ENCODE peak calls at places on chromosomes 2 and 18, in five cellular contexts. One of them, this sample, is unnamed.

GRCh38 chr2:141554810-141555209 is 576.0 kb downstream of the LRP1B start:
- DNase-seq in GM23248: peak; percentile 38
- DNase-seq in activated CD8-positive, alpha-beta T cell treated with anti-CD3 and anti-CD28 coated beads, Interleukin-2, amount 10 ng/mL, durations not matched to agents 7 days and 5 days: peak; percentile 19
- DNase-seq in WTC11: no peak
- DNase-seq in left ventricle myocardium superior: no peak
- DNase-seq in this sample: no peak

GRCh38 chr2:81481994-81482368 is 1177.4 kb upstream of the LRRTM1 start:
- DNase-seq in WTC11: no peak
- DNase-seq in left ventricle myocardium superior: no peak
- DNase-seq in activated CD8-positive, alpha-beta T cell treated with anti-CD3 and anti-CD28 coated beads, Interleukin-2, amount 10 ng/mL, durations not matched to agents 7 days and 5 days: no peak
- DNase-seq in GM23248: no peak
- DNase-seq in this sample: no peak

GRCh38 chr18:13022644-13023043 is 31.5 kb downstream of the CEP192 start:
- DNase-seq in activated CD8-positive, alpha-beta T cell treated with anti-CD3 and anti-CD28 coated beads, Interleukin-2, amount 10 ng/mL, durations not matched to agents 7 days and 5 days: no peak
- DNase-seq in WTC11: no peak
- DNase-seq in left ventricle myocardium superior: no peak
- DNase-seq in GM23248: no peak
- DNase-seq in this sample: no peak

GRCh38 chr2:167929461-167929860 is 317.9 kb downstream of the STK39 start:
- DNase-seq in left ventricle myocardium superior: no peak
- DNase-seq in WTC11: no peak
- DNase-seq in GM23248: no peak
- DNase-seq in activated CD8-positive, alpha-beta T cell treated with anti-CD3 and anti-CD28 coated beads, Interleukin-2, amount 10 ng/mL, durations not matched to agents 7 days and 5 days: no peak
- DNase-seq in this sample: no peak

GRCh38 chr2:147374410-147374811 is 470.4 kb upstream of the ACVR2A start:
- DNase-seq in left ventricle myocardium superior: no peak
- DNase-seq in WTC11: no peak
- DNase-seq in GM23248: peak; percentile 62
- DNase-seq in activated CD8-positive, alpha-beta T cell treated with anti-CD3 and anti-CD28 coated beads, Interleukin-2, amount 10 ng/mL, durations not matched to agents 7 days and 5 days: no peak
- DNase-seq in this sample: no peak

GRCh38 chr2:222319576-222320440 is 21.0 kb upstream of the PAX3 start:
- DNase-seq in GM23248: peak; percentile 35
- DNase-seq in activated CD8-positive, alpha-beta T cell treated with anti-CD3 and anti-CD28 coated beads, Interleukin-2, amount 10 ng/mL, durations not matched to agents 7 days and 5 days: no peak
- DNase-seq in WTC11: peak; percentile 71
- DNase-seq in left ventricle myocardium superior: peak; percentile 67
- DNase-seq in this sample: peak; percentile 59

GRCh38 chr2:143686585-143687164 is 557.5 kb downstream of the ARHGAP15 start:
- DNase-seq in WTC11: no peak
- DNase-seq in activated CD8-positive, alpha-beta T cell treated with anti-CD3 and anti-CD28 coated beads, Interleukin-2, amount 10 ng/mL, durations not matched to agents 7 days and 5 days: no peak
- DNase-seq in GM23248: peak; percentile 60
- DNase-seq in left ventricle myocardium superior: no peak
- DNase-seq in this sample: no peak

GRCh38 chr2:146576301-146576700 is 1268.5 kb upstream of the ACVR2A start:
- DNase-seq in left ventricle myocardium superior: no peak
- DNase-seq in WTC11: no peak
- DNase-seq in activated CD8-positive, alpha-beta T cell treated with anti-CD3 and anti-CD28 coated beads, Interleukin-2, amount 10 ng/mL, durations not matched to agents 7 days and 5 days: no peak
- DNase-seq in GM23248: peak; percentile 1
- DNase-seq in this sample: no peak

GRCh38 chr2:20648831-20649230 is 2.1 kb downstream of the HS1BP3 start:
- DNase-seq in WTC11: no peak
- DNase-seq in GM23248: no peak
- DNase-seq in left ventricle myocardium superior: no peak
- DNase-seq in activated CD8-positive, alpha-beta T cell treated with anti-CD3 and anti-CD28 coated beads, Interleukin-2, amount 10 ng/mL, durations not matched to agents 7 days and 5 days: no peak
- DNase-seq in this sample: peak; percentile 7

GRCh38 chr18:66553824-66554223 is 50.1 kb downstream of the CDH19 start:
- DNase-seq in left ventricle myocardium superior: no peak
- DNase-seq in activated CD8-positive, alpha-beta T cell treated with anti-CD3 and anti-CD28 coated beads, Interleukin-2, amount 10 ng/mL, durations not matched to agents 7 days and 5 days: no peak
- DNase-seq in WTC11: no peak
- DNase-seq in GM23248: no peak
- DNase-seq in this sample: no peak

GRCh38 chr2:47344890-47345583 is 57.9 kb upstream of the MSH2 start:
- DNase-seq in activated CD8-positive, alpha-beta T cell treated with anti-CD3 and anti-CD28 coated beads, Interleukin-2, amount 10 ng/mL, durations not matched to agents 7 days and 5 days: no peak
- DNase-seq in left ventricle myocardium superior: peak; percentile 65
- DNase-seq in GM23248: peak; percentile 67
- DNase-seq in WTC11: peak; percentile 95
- DNase-seq in this sample: peak; percentile 77

GRCh38 chr18:7626922-7627440 is 59.9 kb downstream of the PTPRM start:
- DNase-seq in activated CD8-positive, alpha-beta T cell treated with anti-CD3 and anti-CD28 coated beads, Interleukin-2, amount 10 ng/mL, durations not matched to agents 7 days and 5 days: no peak
- DNase-seq in WTC11: no peak
- DNase-seq in GM23248: peak; percentile 56
- DNase-seq in left ventricle myocardium superior: no peak
- DNase-seq in this sample: no peak

GRCh38 chr2:96773922-96774321 is 13.2 kb downstream of the CNNM4 start:
- DNase-seq in left ventricle myocardium superior: no peak
- DNase-seq in GM23248: no peak
- DNase-seq in activated CD8-positive, alpha-beta T cell treated with anti-CD3 and anti-CD28 coated beads, Interleukin-2, amount 10 ng/mL, durations not matched to agents 7 days and 5 days: peak; percentile 67
- DNase-seq in WTC11: no peak
- DNase-seq in this sample: peak; percentile 11

GRCh38 chr2:120442923-120443571 is 97.1 kb downstream of the INHBB start:
- DNase-seq in activated CD8-positive, alpha-beta T cell treated with anti-CD3 and anti-CD28 coated beads, Interleukin-2, amount 10 ng/mL, durations not matched to agents 7 days and 5 days: peak; percentile 45
- DNase-seq in WTC11: peak; percentile 94
- DNase-seq in left ventricle myocardium superior: peak; percentile 69
- DNase-seq in GM23248: peak; percentile 6
- DNase-seq in this sample: no peak

GRCh38 chr18:62759704-62760402 is 44.5 kb downstream of the PHLPP1 start:
- DNase-seq in activated CD8-positive, alpha-beta T cell treated with anti-CD3 and anti-CD28 coated beads, Interleukin-2, amount 10 ng/mL, durations not matched to agents 7 days and 5 days: no peak
- DNase-seq in WTC11: no peak
- DNase-seq in left ventricle myocardium superior: no peak
- DNase-seq in GM23248: peak; percentile 68
- DNase-seq in this sample: no peak

GRCh38 chr2:16393483-16394071 is 272.1 kb downstream of the CYRIA start:
- DNase-seq in left ventricle myocardium superior: no peak
- DNase-seq in WTC11: no peak
- DNase-seq in activated CD8-positive, alpha-beta T cell treated with anti-CD3 and anti-CD28 coated beads, Interleukin-2, amount 10 ng/mL, durations not matched to agents 7 days and 5 days: no peak
- DNase-seq in GM23248: no peak
- DNase-seq in this sample: no peak

GRCh38 chr18:5900249-5900648 is 4.9 kb upstream of the TMEM200C start:
- DNase-seq in activated CD8-positive, alpha-beta T cell treated with anti-CD3 and anti-CD28 coated beads, Interleukin-2, amount 10 ng/mL, durations not matched to agents 7 days and 5 days: no peak
- DNase-seq in WTC11: no peak
- DNase-seq in left ventricle myocardium superior: no peak
- DNase-seq in GM23248: no peak
- DNase-seq in this sample: no peak

GRCh38 chr18:75405341-75405740 is 22.2 kb downstream of the SMIM21 start:
- DNase-seq in GM23248: peak; percentile 51
- DNase-seq in activated CD8-positive, alpha-beta T cell treated with anti-CD3 and anti-CD28 coated beads, Interleukin-2, amount 10 ng/mL, durations not matched to agents 7 days and 5 days: no peak
- DNase-seq in left ventricle myocardium superior: no peak
- DNase-seq in WTC11: no peak
- DNase-seq in this sample: no peak

GRCh38 chr2:186474196-186474595 is 11.9 kb upstream of the ZC3H15 start:
- DNase-seq in left ventricle myocardium superior: no peak
- DNase-seq in WTC11: no peak
- DNase-seq in GM23248: no peak
- DNase-seq in activated CD8-positive, alpha-beta T cell treated with anti-CD3 and anti-CD28 coated beads, Interleukin-2, amount 10 ng/mL, durations not matched to agents 7 days and 5 days: no peak
- DNase-seq in this sample: no peak

GRCh38 chr2:216985658-216986141 is 125.8 kb upstream of the TNP1 start:
- DNase-seq in left ventricle myocardium superior: no peak
- DNase-seq in GM23248: no peak
- DNase-seq in activated CD8-positive, alpha-beta T cell treated with anti-CD3 and anti-CD28 coated beads, Interleukin-2, amount 10 ng/mL, durations not matched to agents 7 days and 5 days: no peak
- DNase-seq in WTC11: peak; percentile 33
- DNase-seq in this sample: no peak

GRCh38 chr2:105896765-105897163 is 152.1 kb downstream of the NCK2 start:
- DNase-seq in GM23248: no peak
- DNase-seq in left ventricle myocardium superior: no peak
- DNase-seq in WTC11: no peak
- DNase-seq in activated CD8-positive, alpha-beta T cell treated with anti-CD3 and anti-CD28 coated beads, Interleukin-2, amount 10 ng/mL, durations not matched to agents 7 days and 5 days: no peak
- DNase-seq in this sample: no peak

GRCh38 chr18:44586782-44587524 is 93.7 kb upstream of the SETBP1 start:
- DNase-seq in WTC11: no peak
- DNase-seq in left ventricle myocardium superior: no peak
- DNase-seq in activated CD8-positive, alpha-beta T cell treated with anti-CD3 and anti-CD28 coated beads, Interleukin-2, amount 10 ng/mL, durations not matched to agents 7 days and 5 days: no peak
- DNase-seq in GM23248: no peak
- DNase-seq in this sample: no peak

GRCh38 chr2:86397989-86398388 is 43.2 kb upstream of the KDM3A start:
- DNase-seq in GM23248: no peak
- DNase-seq in WTC11: no peak
- DNase-seq in activated CD8-positive, alpha-beta T cell treated with anti-CD3 and anti-CD28 coated beads, Interleukin-2, amount 10 ng/mL, durations not matched to agents 7 days and 5 days: no peak
- DNase-seq in left ventricle myocardium superior: no peak
- DNase-seq in this sample: no peak

GRCh38 chr2:161625996-161626395 is 1.8 kb downstream of the SLC4A10 start:
- DNase-seq in activated CD8-positive, alpha-beta T cell treated with anti-CD3 and anti-CD28 coated beads, Interleukin-2, amount 10 ng/mL, durations not matched to agents 7 days and 5 days: no peak
- DNase-seq in GM23248: no peak
- DNase-seq in left ventricle myocardium superior: no peak
- DNase-seq in WTC11: peak; percentile 9
- DNase-seq in this sample: no peak

GRCh38 chr2:46781468-46782189 is 134.0 kb downstream of the MCFD2 start:
- DNase-seq in left ventricle myocardium superior: no peak
- DNase-seq in activated CD8-positive, alpha-beta T cell treated with anti-CD3 and anti-CD28 coated beads, Interleukin-2, amount 10 ng/mL, durations not matched to agents 7 days and 5 days: no peak
- DNase-seq in WTC11: no peak
- DNase-seq in GM23248: no peak
- DNase-seq in this sample: no peak

GRCh38 chr2:240498171-240498957 is 59.4 kb downstream of the ANKMY1 start:
- DNase-seq in WTC11: no peak
- DNase-seq in left ventricle myocardium superior: no peak
- DNase-seq in activated CD8-positive, alpha-beta T cell treated with anti-CD3 and anti-CD28 coated beads, Interleukin-2, amount 10 ng/mL, durations not matched to agents 7 days and 5 days: peak; percentile 1
- DNase-seq in GM23248: no peak
- DNase-seq in this sample: no peak

GRCh38 chr2:234490239-234491074 is 6.4 kb downstream of the ARL4C start:
- DNase-seq in WTC11: no peak
- DNase-seq in GM23248: no peak
- DNase-seq in activated CD8-positive, alpha-beta T cell treated with anti-CD3 and anti-CD28 coated beads, Interleukin-2, amount 10 ng/mL, durations not matched to agents 7 days and 5 days: peak; percentile 70
- DNase-seq in left ventricle myocardium superior: no peak
- DNase-seq in this sample: no peak

GRCh38 chr2:229943171-229943570 is 20.9 kb downstream of the FBXO36 start:
- DNase-seq in WTC11: no peak
- DNase-seq in activated CD8-positive, alpha-beta T cell treated with anti-CD3 and anti-CD28 coated beads, Interleukin-2, amount 10 ng/mL, durations not matched to agents 7 days and 5 days: no peak
- DNase-seq in left ventricle myocardium superior: no peak
- DNase-seq in GM23248: no peak
- DNase-seq in this sample: no peak

GRCh38 chr2:207499114-207499513 is 30.6 kb upstream of the CREB1 start:
- DNase-seq in WTC11: no peak
- DNase-seq in left ventricle myocardium superior: no peak
- DNase-seq in activated CD8-positive, alpha-beta T cell treated with anti-CD3 and anti-CD28 coated beads, Interleukin-2, amount 10 ng/mL, durations not matched to agents 7 days and 5 days: no peak
- DNase-seq in GM23248: no peak
- DNase-seq in this sample: no peak

This sample was measured in Right ventricle myocardium inferior.